ENCODE peak calls at places on chromosomes 4 and X, in five cellular contexts. F is MCF 10A, C is lower leg skin, K is nephron progenitor cell, R is WTC11. N is an unnamed sample.

GRCh38 chr4:26047795-26048194 is 133.8 kb downstream of the SMIM20 start:
- DNase-seq in F (no peak), C (no peak), K (no peak), R (no peak), N (no peak)

GRCh38 chr4:81466841-81467671 is 4.7 kb downstream of the RASGEF1B start:
- DNase-seq in F (peak), C (no peak), K (peak), R (peak), N (peak)

GRCh38 chrX:153651540-153652079 is 4.6 kb downstream of the DUSP9 start:
- DNase-seq in F (peak), C (peak), K (no peak), R (no peak), N (peak)

GRCh38 chr4:79150820-79151416 is 174.9 kb downstream of the NAA11 start:
- DNase-seq in F (no peak), C (no peak), K (no peak), R (no peak), N (no peak)

GRCh38 chrX:46125139-46125538 is 420.1 kb downstream of the ZNF674 start:
- DNase-seq in F (no peak), C (no peak), K (no peak), R (no peak), N (no peak)

GRCh38 chr4:109969087-109969486 is 56.4 kb downstream of the EGF start:
- DNase-seq in F (no peak), C (no peak), K (no peak), R (no peak), N (no peak)

GRCh38 chr4:16802044-16802443 is 96.4 kb downstream of the LDB2 start:
- DNase-seq in F (no peak), C (no peak), K (no peak), R (no peak), N (no peak)

GRCh38 chrX:84118315-84118714 is 69.7 kb downstream of the RPS6KA6 start:
- DNase-seq in F (no peak), C (no peak), K (no peak), R (no peak), N (peak)

GRCh38 chr4:86586160-86586572 is 7.9 kb upstream of the PTPN13 start:
- DNase-seq in F (peak), C (no peak), K (no peak), R (no peak), N (peak)

GRCh38 chrX:126820700-126821420 is 1.3 kb downstream of the PRR32 start:
- DNase-seq in F (no peak), C (no peak), K (no peak), R (peak), N (no peak)

GRCh38 chr4:2939383-2940243 is 23.6 kb downstream of the NOP14 start:
- DNase-seq in F (no peak), C (peak), K (no peak), R (no peak), N (no peak)

GRCh38 chr4:132901224-132901623 is 247.9 kb upstream of the PCDH10 start:
- DNase-seq in F (no peak), C (no peak), K (no peak), R (no peak), N (no peak)

GRCh38 chr4:173556398-173557131 is 26.5 kb upstream of the HAND2 start:
- DNase-seq in F (no peak), C (no peak), K (no peak), R (no peak), N (no peak)

GRCh38 chr4:24013666-24014422 is 124.0 kb upstream of the PPARGC1A start:
- DNase-seq in F (no peak), C (no peak), K (no peak), R (no peak), N (no peak)

GRCh38 chr4:8315343-8316250 is 46.0 kb downstream of the HTRA3 start:
- DNase-seq in F (peak), C (peak), K (peak), R (no peak), N (peak)

GRCh38 chr4:102064747-102065442 is 274.4 kb downstream of the BANK1 start:
- DNase-seq in F (no peak), C (no peak), K (no peak), R (no peak), N (no peak)

GRCh38 chrX:154714925-154715324 is 36.0 kb downstream of the GAB3 start:
- DNase-seq in F (peak), C (no peak), K (peak), R (peak), N (peak)

GRCh38 chr4:136863756-136864155 is 668.5 kb downstream of the PCDH18 start:
- DNase-seq in F (peak), C (no peak), K (no peak), R (no peak), N (no peak)

GRCh38 chr4:121360496-121360895 is 20.3 kb downstream of the QRFPR start:
- DNase-seq in F (peak), C (no peak), K (no peak), R (no peak), N (peak)

N was measured in PC-3.